ENCODE peak calls at places on chromosomes 5 and 9, in eight cellular contexts. J, T, W, I, X, F, A and S are unnamed samples.

GRCh38 chr9:120348951-120349429 is 231.0 kb downstream of the CDK5RAP2 start:
- DNase-seq in W (peak), A (no peak), X (peak), F (no peak), I (peak), T (no peak), J (peak), S (peak)

GRCh38 chr9:110440796-110441195 is 103.1 kb upstream of the TXNDC8 start:
- DNase-seq in F (no peak), T (no peak), W (no peak), X (no peak), I (no peak), A (no peak), J (no peak), S (no peak)

GRCh38 chr9:131657890-131658752 is 81.8 kb downstream of the RAPGEF1 start:
- DNase-seq in A (no peak), F (no peak), X (no peak), I (no peak), J (peak), T (no peak), W (no peak), S (no peak)

GRCh38 chr9:134403682-134404301 is 77.5 kb downstream of the RXRA start:
- DNase-seq in J (no peak), I (no peak), T (no peak), X (peak), W (no peak), F (peak), A (peak), S (peak)

GRCh38 chr9:127867356-127868277 is 9.9 kb downstream of the AK1 start:
- DNase-seq in F (no peak), W (no peak), T (no peak), A (no peak), X (no peak), J (no peak), I (peak), S (no peak)

GRCh38 chr9:35508069-35508468 is 18.2 kb downstream of the RUSC2 start:
- DNase-seq in F (no peak), T (no peak), I (no peak), X (no peak), A (no peak), W (no peak), J (no peak), S (no peak)

GRCh38 chr9:110106698-110107097 is 101.3 kb downstream of the C9orf152 start:
- DNase-seq in F (no peak), A (no peak), I (peak), T (no peak), X (no peak), W (no peak), J (no peak), S (no peak)

GRCh38 chr5:170219615-170220014 is 13.2 kb upstream of the C5orf58 start:
- DNase-seq in I (no peak), W (no peak), X (no peak), T (no peak), F (no peak), A (no peak), J (no peak), S (no peak)

GRCh38 chr5:39448504-39449128 is 23.8 kb upstream of the DAB2 start:
- DNase-seq in J (no peak), F (no peak), X (no peak), W (no peak), T (no peak), I (no peak), A (no peak), S (no peak)

GRCh38 chr9:109063765-109064164 is 50.5 kb upstream of the CTNNAL1 start:
- DNase-seq in F (no peak), A (no peak), J (no peak), W (no peak), T (no peak), X (no peak), I (peak), S (no peak)

GRCh38 chr9:104743377-104743985 is 4.0 kb upstream of the NIPSNAP3A start:
- DNase-seq in A (no peak), X (peak), T (no peak), W (peak), I (peak), J (peak), F (no peak), S (peak)

GRCh38 chr9:27353405-27354229 is 56.7 kb upstream of the EQTN start:
- DNase-seq in T (no peak), J (no peak), I (no peak), F (no peak), A (no peak), X (peak), W (no peak), S (peak)

GRCh38 chr9:137875354-137875753 is 2.2 kb upstream of the CACNA1B start:
- DNase-seq in T (no peak), A (no peak), J (no peak), W (no peak), X (no peak), I (no peak), F (no peak), S (no peak)

GRCh38 chr5:151880304-151880703 is 44.3 kb downstream of the GLRA1 start:
- DNase-seq in X (no peak), W (no peak), A (no peak), I (no peak), T (no peak), J (no peak), F (no peak), S (no peak)

DNA sequence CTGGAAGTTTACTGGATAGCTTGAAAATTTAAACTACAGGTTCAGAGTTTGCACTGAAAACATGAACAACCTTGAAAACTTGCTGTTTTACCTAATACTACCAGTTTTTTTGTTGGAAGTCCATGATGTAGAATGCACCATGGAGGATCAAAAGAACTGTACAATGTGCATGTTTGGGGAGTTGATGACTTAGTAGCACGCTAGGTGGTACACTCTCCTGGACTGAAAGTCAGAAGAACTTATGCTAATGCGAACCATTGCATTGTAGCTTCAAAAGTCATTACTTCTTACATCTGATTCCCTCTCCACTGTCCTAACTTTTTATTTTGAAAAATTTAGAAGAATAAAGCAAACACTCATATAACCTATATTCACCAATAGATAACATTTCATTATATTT is 211.0 kb downstream of the OSTF1 start:
- DNase-seq in X (peak), J (no peak), W (no peak), I (no peak), A (no peak), T (no peak), F (no peak), S (no peak)
- TF ChIP-seq CTCF in X (no peak), J (no peak), W (no peak), I (no peak), A (no peak), T (no peak), F (no peak), S (no peak)

GRCh38 chr9:4764033-4764432 is 23.0 kb upstream of the AK3 start:
- DNase-seq in I (no peak), W (no peak), A (no peak), F (no peak), J (no peak), X (no peak), T (no peak), S (no peak)

GRCh38 chr9:4762889-4763521 is 22.0 kb upstream of the AK3 start:
- DNase-seq in F (no peak), X (peak), J (no peak), A (peak), T (no peak), W (peak), I (no peak), S (peak)

GRCh38 chr9:4756420-4756819 is 15.4 kb upstream of the AK3 start:
- DNase-seq in X (no peak), A (no peak), F (no peak), I (no peak), W (no peak), T (no peak), J (no peak), S (no peak)

GRCh38 chr9:4762108-4762888 is 21.3 kb upstream of the AK3 start:
- DNase-seq in I (peak), F (peak), T (no peak), W (peak), A (no peak), X (peak), J (peak), S (peak)

GRCh38 chr9:4760122-4760521 is 19.1 kb upstream of the AK3 start:
- DNase-seq in A (no peak), F (no peak), X (no peak), I (no peak), W (no peak), J (no peak), T (no peak), S (no peak)
- TF ChIP-seq CTCF in A (no peak), F (no peak), X (no peak), I (no peak), W (no peak), J (no peak), T (no peak), S (no peak)

GRCh38 chr5:35939639-35940038 is 1.2 kb upstream of the CAPSL start:
- DNase-seq in J (no peak), A (no peak), I (no peak), F (no peak), X (no peak), W (no peak), T (no peak), S (no peak)
- TF ChIP-seq CTCF in J (no peak), A (no peak), I (no peak), F (no peak), X (no peak), W (no peak), T (no peak), S (no peak)

DNA sequence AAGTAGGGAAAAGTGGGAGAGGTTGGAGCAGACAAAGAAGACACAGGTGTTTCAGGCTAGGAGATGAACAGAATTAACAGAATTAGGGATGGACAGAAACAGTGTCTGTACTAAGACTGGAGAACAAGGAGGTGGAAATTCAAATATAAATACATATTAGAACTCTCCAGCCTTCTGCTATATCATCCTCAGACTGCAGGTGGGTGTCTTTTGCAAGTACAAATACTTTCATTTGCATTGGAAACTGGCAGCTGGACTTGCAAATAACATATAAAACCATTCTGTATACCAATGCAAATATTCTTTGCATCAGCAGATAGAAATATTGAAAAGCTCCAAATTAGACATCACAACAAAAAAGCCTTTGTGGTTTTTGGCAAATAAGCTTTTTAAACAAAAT is 335.4 kb downstream of the ZNF608 start:
- DNase-seq in X (peak), J (no peak), W (no peak), F (no peak), A (no peak), I (no peak), T (no peak), S (no peak)
- TF ChIP-seq CTCF in X (no peak), J (no peak), W (no peak), F (no peak), A (no peak), I (no peak), T (no peak), S (no peak)

DNA sequence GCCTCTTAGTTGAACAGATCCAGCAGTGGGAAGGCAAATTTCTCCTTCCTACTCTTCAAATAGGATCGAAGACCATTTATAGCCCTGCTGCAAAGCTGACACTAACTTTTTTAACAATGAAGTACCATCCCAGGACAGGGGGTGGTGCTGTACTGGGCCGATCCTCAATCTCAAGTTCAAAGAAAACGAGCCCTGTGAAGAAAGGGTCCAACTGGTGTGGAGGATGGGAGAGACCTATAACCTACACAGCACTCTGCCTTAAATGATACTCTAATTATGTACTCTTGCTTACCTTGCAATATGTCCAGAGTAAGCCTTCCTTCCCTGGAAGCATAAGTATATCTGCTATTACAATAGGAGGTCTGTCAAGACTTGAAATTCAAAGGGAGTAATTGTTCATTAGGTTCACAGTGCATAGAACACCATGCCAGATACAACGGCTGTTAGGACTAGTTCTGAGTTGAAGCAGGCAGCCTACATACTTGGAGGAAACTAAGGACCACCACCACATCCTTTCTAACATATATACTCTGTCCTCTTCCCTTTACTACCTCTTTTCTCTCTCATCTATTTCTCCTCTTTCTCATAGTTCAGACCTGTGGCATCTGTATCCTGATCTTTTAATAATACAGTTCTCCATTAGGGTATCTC is 6.2 kb downstream of the ETF1 start:
- DNase-seq in I (no peak), J (no peak), A (no peak), T (no peak), F (no peak), X (no peak), W (no peak), S (no peak)
- TF ChIP-seq CTCF in I (peak), J (no peak), A (no peak), T (no peak), F (no peak), X (peak), W (no peak), S (no peak)

GRCh38 chr5:17132444-17133083 is 84.9 kb upstream of the BASP1 start:
- DNase-seq in A (no peak), W (no peak), J (no peak), T (no peak), I (no peak), F (no peak), X (peak), S (peak)
- TF ChIP-seq CTCF in A (peak), W (peak), J (peak), T (peak), I (peak), F (peak), X (peak), S (peak)

GRCh38 chr9:38030658-38031057 is 38.4 kb downstream of the SHB start:
- DNase-seq in X (no peak), W (no peak), A (no peak), I (no peak), J (no peak), F (no peak), T (no peak), S (no peak)
- TF ChIP-seq CTCF in X (peak), W (no peak), A (no peak), I (peak), J (no peak), F (no peak), T (no peak), S (no peak)

GRCh38 chr5:114903767-114904166 is 265.9 kb downstream of the TRIM36 start:
- DNase-seq in W (no peak), A (no peak), I (no peak), J (no peak), F (no peak), T (no peak), X (no peak), S (no peak)

DNA sequence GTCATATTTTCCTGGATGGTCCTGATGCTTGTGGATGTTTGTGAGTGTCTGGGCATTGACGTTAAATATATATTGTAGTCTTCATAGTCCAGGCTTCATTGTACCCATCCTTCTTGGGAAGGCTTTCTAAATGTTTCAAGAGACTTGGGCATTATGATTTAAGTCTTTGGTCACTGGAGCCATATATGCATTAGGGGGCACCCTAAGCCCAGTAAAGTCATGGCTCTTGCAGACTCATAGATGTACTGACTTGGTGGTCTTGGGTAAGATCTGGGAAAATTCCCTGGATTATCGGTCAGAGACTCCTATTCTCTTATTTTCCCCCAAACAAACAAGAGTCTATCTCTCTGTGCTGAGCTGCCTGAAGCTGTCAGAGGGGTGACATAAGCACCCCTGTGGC is 271.1 kb downstream of the TRIM36 start:
- DNase-seq in A (no peak), X (peak), J (no peak), T (no peak), W (no peak), F (no peak), I (no peak), S (no peak)
- TF ChIP-seq CTCF in A (no peak), X (peak), J (no peak), T (no peak), W (no peak), F (no peak), I (peak), S (no peak)

DNA sequence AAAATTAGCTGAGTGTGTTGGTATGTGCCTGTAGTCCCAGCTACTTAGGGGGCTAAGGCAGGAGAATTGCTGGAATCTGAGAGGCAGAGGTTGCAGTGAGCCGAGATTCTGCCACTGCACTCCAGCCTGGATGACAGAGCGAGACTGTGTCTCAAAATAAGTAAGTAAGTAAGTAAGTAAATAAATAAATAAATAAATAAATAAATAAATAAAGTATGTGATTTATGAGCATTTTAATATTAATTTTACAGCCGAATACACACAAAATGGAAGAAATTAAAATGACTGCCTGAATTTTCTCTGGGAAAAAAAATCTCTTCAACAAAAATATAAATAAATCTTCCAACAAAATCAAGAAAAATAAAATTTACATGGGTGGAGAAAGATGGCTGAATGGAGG is 740.7 kb downstream of the CDH18 start:
- DNase-seq in W (no peak), I (no peak), A (no peak), F (no peak), T (no peak), J (no peak), X (no peak), S (no peak)
- TF ChIP-seq CTCF in W (no peak), I (no peak), A (no peak), F (no peak), T (no peak), J (no peak), X (no peak), S (no peak)

GRCh38 chr9:72474676-72475075 is 46.7 kb upstream of the TMC1 start:
- DNase-seq in A (no peak), T (no peak), F (no peak), W (no peak), X (no peak), I (no peak), J (no peak), S (no peak)
- TF ChIP-seq CTCF in A (no peak), T (no peak), F (no peak), W (no peak), X (no peak), I (no peak), J (no peak), S (no peak)